ENCODE peak calls at places on chromosomes 5 and 9, in seven cellular contexts. Q is uterus; U is epithelial cell of esophagus; V is CD8-positive, alpha-beta T cell; P is A549; J is PC-3; Z is GM23338. C is an unnamed sample.

GRCh38 chr9:132055756-132056155 is 23.9 kb downstream of the MED27 start:
- DNase-seq in Q (no peak), J (no peak), U (no peak), P (no peak), Z (no peak), V (no peak), C (no peak)

GRCh38 chr5:57716661-57717060 is 234.1 kb upstream of the ACTBL2 start:
- DNase-seq in J (peak), Z (no peak), P (no peak), Q (no peak), U (no peak), V (no peak), C (no peak)

GRCh38 chr5:36215910-36216309 is 25.8 kb downstream of the NADK2 start:
- DNase-seq in Z (no peak), J (no peak), V (no peak), Q (no peak), P (no peak), U (no peak), C (no peak)

GRCh38 chr5:9927521-9927997 is 297.4 kb upstream of the TAS2R1 start:
- DNase-seq in J (peak), P (no peak), V (no peak), U (peak), Z (peak), Q (no peak), C (no peak)

GRCh38 chr5:91189480-91190332 is 193.4 kb downstream of the ARRDC3 start:
- DNase-seq in U (peak), J (peak), P (peak), Z (no peak), V (no peak), Q (peak), C (no peak)

GRCh38 chr5:7185742-7186141 is 210.2 kb upstream of the ADCY2 start:
- DNase-seq in J (no peak), V (no peak), U (peak), Z (no peak), P (no peak), Q (no peak), C (no peak)

GRCh38 chr5:179127136-179128040 is 67.2 kb downstream of the ZNF354C start:
- DNase-seq in U (no peak), Z (no peak), Q (no peak), V (no peak), J (no peak), P (no peak), C (no peak)

GRCh38 chr5:87499478-87500410 is 87.0 kb upstream of the CCNH start:
- DNase-seq in Q (no peak), Z (peak), U (peak), P (no peak), J (peak), V (no peak), C (no peak)

GRCh38 chr5:77558266-77558665 is 66.2 kb upstream of the WDR41 start:
- DNase-seq in U (no peak), J (no peak), V (no peak), P (no peak), Z (peak), Q (no peak), C (no peak)

GRCh38 chr5:146390469-146390868 is 51.8 kb downstream of the POU4F3 start:
- DNase-seq in V (no peak), P (no peak), Q (no peak), Z (peak), J (peak), U (no peak), C (no peak)

GRCh38 chr5:93557205-93557604 is 23.8 kb downstream of the NR2F1-AS1 start:
- DNase-seq in J (no peak), V (no peak), Z (no peak), Q (no peak), U (no peak), P (no peak), C (no peak)

GRCh38 chr5:31530541-31531265 is 1.2 kb downstream of the DROSHA start:
- DNase-seq in Q (no peak), V (no peak), Z (no peak), P (no peak), U (peak), J (peak), C (no peak)

GRCh38 chr9:1959347-1959746 is 55.8 kb upstream of the SMARCA2 start:
- DNase-seq in J (no peak), U (no peak), P (no peak), V (no peak), Q (no peak), Z (peak), C (no peak)

GRCh38 chr5:23367863-23368262 is 139.5 kb upstream of the PRDM9 start:
- DNase-seq in Z (peak), Q (no peak), U (peak), V (no peak), P (no peak), J (no peak), C (no peak)

GRCh38 chr5:145775893-145776444 is 59.2 kb downstream of the PRELID2 start:
- DNase-seq in P (peak), Q (no peak), Z (no peak), U (peak), V (no peak), J (peak), C (no peak)

GRCh38 chr5:100827481-100827889 is 75.6 kb downstream of the ST8SIA4 start:
- DNase-seq in V (no peak), U (peak), J (peak), Z (no peak), Q (no peak), P (no peak), C (no peak)

GRCh38 chr5:21649969-21650368 is 1203.2 kb downstream of the CDH12 start:
- DNase-seq in P (no peak), V (no peak), J (peak), Z (no peak), U (no peak), Q (no peak), C (no peak)

GRCh38 chr5:180201051-180201987 is 7.7 kb downstream of the RASGEF1C start:
- DNase-seq in Q (no peak), V (no peak), J (peak), U (no peak), P (peak), Z (peak), C (no peak)

GRCh38 chr5:142671801-142672200 is 14.1 kb downstream of the FGF1 start:
- DNase-seq in P (no peak), J (peak), Q (no peak), V (no peak), Z (no peak), U (peak), C (no peak)

GRCh38 chr5:144598451-144599068 is 427.9 kb downstream of the KCTD16 start:
- DNase-seq in U (peak), P (no peak), Z (peak), V (no peak), J (no peak), Q (no peak), C (peak)

GRCh38 chr5:180197016-180197702 is 11.9 kb downstream of the RASGEF1C start:
- DNase-seq in J (no peak), V (no peak), U (no peak), Q (peak), P (no peak), Z (no peak), C (no peak)

GRCh38 chr5:92309336-92309991 is 926.3 kb upstream of the ARRDC3 start:
- DNase-seq in P (peak), J (peak), U (peak), Z (peak), V (no peak), Q (no peak), C (no peak)

GRCh38 chr9:136239963-136240330 is 5.7 kb downstream of the QSOX2 start:
- DNase-seq in P (no peak), Z (no peak), V (no peak), U (no peak), J (no peak), Q (no peak), C (no peak)

GRCh38 chr5:65307088-65307487 is 174.6 kb downstream of the ADAMTS6 start:
- DNase-seq in P (no peak), Q (no peak), V (no peak), J (no peak), Z (no peak), U (no peak), C (no peak)

GRCh38 chr5:134053840-134054338 is 49.1 kb upstream of the VDAC1 start:
- DNase-seq in P (no peak), Q (no peak), Z (peak), J (peak), U (peak), V (no peak), C (no peak)

GRCh38 chr9:111008148-111009075 is 29.9 kb downstream of the LPAR1 start:
- DNase-seq in Q (no peak), V (no peak), J (no peak), P (no peak), U (no peak), Z (no peak), C (no peak)

GRCh38 chr9:112841261-112841660 is 49.4 kb downstream of the SLC46A2 start:
- DNase-seq in J (no peak), Z (no peak), V (no peak), P (no peak), U (no peak), Q (no peak), C (no peak)

GRCh38 chr5:127112347-127112864 is 39.1 kb upstream of the C5orf63 start:
- DNase-seq in J (no peak), Q (no peak), V (no peak), Z (no peak), P (no peak), U (peak), C (no peak)

GRCh38 chr9:88272986-88273385 is 115.3 kb upstream of the SPIN1 start:
- DNase-seq in Q (no peak), U (no peak), P (no peak), Z (peak), J (no peak), V (no peak), C (no peak)

DNA sequence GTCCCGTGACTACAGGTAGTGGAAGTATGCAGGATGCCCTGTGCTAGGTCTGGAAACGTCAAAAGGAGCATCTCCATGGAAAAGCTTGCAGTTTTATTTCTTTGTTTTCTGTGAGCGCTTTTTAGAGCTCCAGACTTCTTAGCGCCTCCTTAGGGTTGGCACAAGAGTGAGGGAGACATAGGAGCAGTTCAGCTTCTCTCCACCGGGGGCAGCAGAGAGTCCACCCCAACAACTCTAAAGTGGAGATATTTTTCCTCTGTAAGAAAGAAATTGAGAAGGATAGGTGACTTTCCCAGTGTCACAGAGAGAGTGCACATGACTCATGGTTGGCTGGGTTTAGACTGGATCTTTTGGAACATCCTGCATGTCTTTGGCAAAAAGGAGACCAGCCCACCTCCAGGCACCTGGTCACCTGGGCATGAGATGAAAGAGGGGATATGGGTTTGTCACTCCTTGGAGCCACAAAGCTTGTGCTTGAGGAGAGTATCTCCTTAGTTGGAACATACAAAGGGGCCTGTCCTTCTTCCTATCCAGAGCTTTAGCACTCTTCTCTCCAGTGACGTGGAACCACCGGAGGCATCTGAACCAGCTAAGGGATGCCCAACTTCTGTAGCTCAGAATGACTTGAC is 637.7 kb downstream of the SEMA5A start:
- DNase-seq in Q (no peak), V (no peak), J (peak), Z (peak), P (peak), U (peak), C (no peak)
- TF ChIP-seq CTCF in Q (no peak), V (no peak), J (peak), Z (peak), P (peak), U (peak), C (peak)

GRCh38 chr9:131027872-131028179 is 18.9 kb downstream of the LAMC3 start:
- DNase-seq in J (no peak), Q (no peak), Z (no peak), P (no peak), V (no peak), U (no peak), C (no peak)
- H3K4me3 ChIP-seq in J (no peak), Q (no peak), Z (no peak), P (no peak), V (no peak), U (no peak), C (no peak)

GRCh38 chr5:14930486-14930885 is 58.9 kb upstream of the ANKH start:
- DNase-seq in Z (no peak), J (no peak), V (no peak), U (no peak), Q (no peak), P (no peak), C (no peak)

GRCh38 chr5:14932902-14933475 is 61.4 kb upstream of the ANKH start:
- DNase-seq in U (peak), V (no peak), J (peak), P (no peak), Q (no peak), Z (no peak), C (no peak)

GRCh38 chr5:14936588-14936987 is 65.0 kb upstream of the ANKH start:
- DNase-seq in Q (no peak), J (no peak), P (no peak), V (no peak), Z (no peak), U (no peak), C (no peak)

GRCh38 chr5:14937277-14937676 is 65.7 kb upstream of the ANKH start:
- DNase-seq in U (no peak), J (no peak), V (no peak), Q (no peak), Z (no peak), P (no peak), C (no peak)

DNA sequence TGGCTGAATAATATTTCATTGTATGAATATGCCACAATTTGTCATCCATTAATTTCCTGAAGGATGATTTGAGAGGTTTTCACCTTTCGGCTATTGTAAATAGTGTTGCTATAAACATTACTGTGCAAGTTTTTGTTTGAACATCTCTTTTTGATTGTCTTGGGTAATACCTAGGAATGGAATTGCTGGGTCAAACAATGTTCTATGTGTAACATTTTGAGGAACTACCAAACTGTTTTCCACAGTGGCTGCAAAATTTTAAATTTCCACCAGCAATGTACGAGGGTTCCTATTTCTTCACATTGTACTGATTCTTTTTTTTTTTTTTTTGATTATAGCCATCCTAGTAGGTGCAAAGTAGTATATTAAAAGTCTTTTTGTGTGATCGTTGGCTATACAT is 63.8 kb upstream of the ANKH start:
- DNase-seq in Z (no peak), J (no peak), V (no peak), P (no peak), U (no peak), Q (no peak), C (no peak)
- TF ChIP-seq CTCF in Z (no peak), J (no peak), V (no peak), P (no peak), U (no peak), Q (no peak), C (no peak)

DNA sequence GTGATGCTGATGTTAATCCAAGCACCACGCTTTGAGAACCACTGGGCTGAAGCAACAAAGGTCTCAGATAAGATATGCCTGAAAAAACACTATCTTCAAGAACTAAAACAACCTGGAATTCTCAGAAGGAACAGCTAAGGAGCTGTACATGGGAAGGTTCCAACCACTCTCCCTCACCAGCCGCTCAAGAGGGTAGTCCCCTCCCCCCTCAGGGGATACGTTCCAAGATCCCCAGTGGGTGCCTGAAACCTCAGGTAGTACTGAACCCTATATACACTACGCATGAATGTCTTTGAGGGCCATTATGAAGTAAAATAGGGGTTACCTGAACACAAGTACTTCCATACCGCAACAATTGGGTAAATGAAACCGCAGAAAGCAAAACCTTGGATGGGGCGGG is 1.9 kb downstream of the BOD1 start:
- DNase-seq in Z (no peak), P (no peak), U (no peak), J (no peak), V (no peak), Q (no peak), C (no peak)
- H3K4me3 ChIP-seq in Z (peak), P (peak), U (peak), J (peak), V (no peak), Q (no peak), C (peak)

GRCh38 chr9:100489836-100490235 is 16.9 kb downstream of the TMEFF1 start:
- DNase-seq in P (no peak), J (no peak), Z (no peak), V (no peak), U (no peak), Q (no peak), C (no peak)

GRCh38 chr9:100498592-100498991 is 25.6 kb downstream of the TMEFF1 start:
- DNase-seq in V (no peak), J (peak), Q (no peak), U (peak), Z (no peak), P (no peak), C (no peak)

GRCh38 chr9:100488171-100488570 is 15.2 kb downstream of the TMEFF1 start:
- DNase-seq in V (no peak), P (no peak), Q (no peak), Z (no peak), J (no peak), U (no peak), C (no peak)

GRCh38 chr9:100492952-100493351 is 20.0 kb downstream of the TMEFF1 start:
- DNase-seq in U (no peak), Q (no peak), V (no peak), P (no peak), J (peak), Z (no peak), C (no peak)
- TF ChIP-seq CTCF in U (no peak), Q (no peak), V (no peak), P (no peak), J (peak), Z (peak), C (peak)

GRCh38 chr5:151222054-151222768 is 1.7 kb downstream of the CCDC69 start:
- DNase-seq in Z (no peak), V (peak), U (no peak), Q (no peak), J (no peak), P (no peak), C (no peak)
- H3K4me3 ChIP-seq in Z (peak), V (peak), U (no peak), Q (peak), J (no peak), P (no peak), C (no peak)

GRCh38 chr5:317086-317811 is 4.3 kb upstream of the AHRR start:
- DNase-seq in Q (no peak), Z (peak), P (peak), J (peak), V (peak), U (peak), C (no peak)

GRCh38 chr5:320524-321232 is 836 bp upstream of the AHRR start:
- DNase-seq in V (no peak), Z (peak), Q (no peak), J (no peak), P (no peak), U (no peak), C (no peak)

GRCh38 chr5:318931-319601 is 2.4 kb upstream of the AHRR start:
- DNase-seq in Z (no peak), V (no peak), P (no peak), J (no peak), Q (no peak), U (no peak), C (no peak)

GRCh38 chr5:316210-317085 is 5.1 kb upstream of the AHRR start:
- DNase-seq in Q (no peak), U (peak), Z (no peak), J (no peak), V (no peak), P (no peak), C (no peak)

GRCh38 chr5:318341-318897 is 3.1 kb upstream of the AHRR start:
- DNase-seq in J (peak), Z (peak), P (no peak), V (no peak), U (peak), Q (no peak), C (no peak)
- TF ChIP-seq CTCF in J (no peak), Z (no peak), P (no peak), V (no peak), U (no peak), Q (no peak), C (no peak)

GRCh38 chr9:16196206-16196605 is 643.4 kb downstream of the CCDC171 start:
- DNase-seq in P (no peak), U (no peak), Q (no peak), Z (no peak), V (no peak), J (peak), C (no peak)

GRCh38 chr9:16191691-16192402 is 639.0 kb downstream of the CCDC171 start:
- DNase-seq in Q (peak), J (peak), U (peak), Z (peak), V (peak), P (peak), C (peak)

GRCh38 chr9:16197578-16198370 is 644.9 kb downstream of the CCDC171 start:
- DNase-seq in V (no peak), Q (no peak), Z (no peak), J (no peak), P (no peak), U (no peak), C (no peak)

GRCh38 chr9:16191237-16191636 is 638.4 kb downstream of the CCDC171 start:
- DNase-seq in P (no peak), Z (no peak), V (no peak), U (no peak), Q (no peak), J (no peak), C (no peak)

GRCh38 chr9:16192403-16193017 is 639.7 kb downstream of the CCDC171 start:
- DNase-seq in J (peak), U (no peak), V (no peak), P (no peak), Z (no peak), Q (no peak), C (no peak)
- H3K4me3 ChIP-seq in J (no peak), U (no peak), V (no peak), P (no peak), Z (peak), Q (no peak), C (no peak)

GRCh38 chr9:37364751-37365360 is 57.6 kb upstream of the GRHPR start:
- DNase-seq in Z (peak), P (no peak), U (peak), J (peak), V (no peak), Q (no peak), C (no peak)
- TF ChIP-seq CTCF in Z (peak), P (no peak), U (no peak), J (no peak), V (no peak), Q (no peak), C (no peak)

C was measured in dorsolateral prefrontal cortex.